ENCODE peak calls at places on chromosomes 13 and 19, in ten cellular contexts. Z is suprapubic skin, X is stomach, K is Panc1, G is GM23338, R is breast epithelium, J is HepG2, M is transverse colon, C is GM12878, B is HCT116. H is an unnamed sample.

GRCh38 chr13:40127476-40127875 is 472.0 kb downstream of the COG6 start:
- DNase-seq in Z (no peak), X (no peak), K (no peak), G (no peak), R (no peak), J (no peak), M (no peak), C (no peak), B (no peak), H (peak; percentile 82)

GRCh38 chr13:98927954-98928927 is 49.6 kb downstream of the DOCK9 start:
- DNase-seq in Z (no peak), X (no peak), K (no peak), G (peak; percentile 66), R (no peak), J (peak; percentile 12), M (no peak), C (no peak), B (no peak), H (no peak)

GRCh38 chr19:54691582-54692293 is 29.0 kb downstream of the LILRB4 start:
- DNase-seq in Z (no peak), X (no peak), K (no peak), G (no peak), R (no peak), J (no peak), M (no peak), C (no peak), B (no peak), H (no peak)

GRCh38 chr13:99959538-99960230 is 11.9 kb downstream of the ZIC5 start:
- DNase-seq in Z (no peak), X (peak; percentile 24), K (no peak), G (peak; percentile 69), R (no peak), J (no peak), M (no peak), C (no peak), B (no peak), H (no peak)

GRCh38 chr13:97003071-97003470 is 8.8 kb upstream of the OXGR1 start:
- DNase-seq in Z (no peak), X (no peak), K (no peak), G (no peak), R (no peak), J (no peak), M (no peak), C (no peak), B (no peak), H (no peak)

GRCh38 chr13:97224544-97225324 is 2.6 kb downstream of the MBNL2 start:
- DNase-seq in Z (no peak), X (peak; percentile 70), K (no peak), G (peak; percentile 69), R (peak; percentile 68), J (peak; percentile 66), M (peak; percentile 70), C (no peak), B (no peak), H (no peak)

GRCh38 chr19:11323601-11324078 is 15.8 kb downstream of the RAB3D start:
- DNase-seq in Z (no peak), X (no peak), K (no peak), G (peak; percentile 57), R (no peak), J (no peak), M (no peak), C (no peak), B (no peak), H (no peak)

GRCh38 chr13:40375522-40376171 is 290.8 kb downstream of the FOXO1 start:
- DNase-seq in Z (peak; percentile 89), X (no peak), K (no peak), G (no peak), R (no peak), J (no peak), M (no peak), C (no peak), B (no peak), H (no peak)

GRCh38 chr19:39873385-39873784 is 27.2 kb upstream of the FBL start:
- DNase-seq in Z (no peak), X (no peak), K (no peak), G (no peak), R (no peak), J (no peak), M (no peak), C (no peak), B (no peak), H (no peak)

GRCh38 chr13:51832471-51833152 is 12.4 kb downstream of the TMEM272 start:
- DNase-seq in Z (no peak), X (no peak), K (no peak), G (peak; percentile 43), R (no peak), J (no peak), M (peak; percentile 26), C (no peak), B (no peak), H (no peak)
- TF ChIP-seq CTCF in Z (no peak), X (no peak), K (peak; percentile 40), G (peak; percentile 42), R (no peak), J (peak; percentile 59), M (peak; percentile 30), C (peak; percentile 56), B (peak; percentile 23), H (peak; percentile 51)

DNA sequence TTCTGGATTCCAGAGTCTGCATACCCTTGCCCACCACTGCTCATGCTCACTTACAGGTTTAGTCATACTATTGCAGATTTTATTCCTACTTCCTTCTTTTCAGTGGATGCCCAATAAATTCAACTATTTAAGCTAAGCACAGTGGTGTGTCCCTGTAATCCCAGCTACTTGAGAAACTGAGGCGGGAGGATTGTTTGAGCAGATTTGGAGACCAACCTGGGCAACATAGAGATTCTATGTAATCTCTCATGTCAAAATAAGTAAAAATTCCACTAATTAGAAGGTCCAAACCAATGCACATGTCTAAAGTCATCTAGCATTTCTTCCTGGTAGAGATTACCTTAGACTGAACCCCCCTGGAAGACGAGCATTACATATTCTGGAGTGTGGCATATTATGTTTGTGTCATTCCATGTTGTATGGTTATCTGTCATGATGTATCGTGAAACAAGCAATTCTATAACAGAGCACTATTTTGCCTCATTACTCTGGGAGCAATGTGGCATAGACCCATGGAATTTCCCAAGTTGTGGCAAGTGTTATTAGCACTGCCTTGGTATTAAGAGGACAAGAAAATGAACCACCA is 8.3 kb downstream of the HMGB1 start:
- DNase-seq in Z (no peak), X (no peak), K (no peak), G (no peak), R (no peak), J (no peak), M (no peak), C (no peak), B (no peak), H (no peak)
- H3K36me3 ChIP-seq in Z (peaks cover 11% of the 10 kb centered on the region), X (peaks cover 22% of the 10 kb centered on the region), K (peaks cover 22% of the 10 kb centered on the region), G (peaks cover 12% of the 10 kb centered on the region), R (no peaks in the 10 kb centered on the region), J (peaks cover 10% of the 10 kb centered on the region), M (peaks cover 3% of the 10 kb centered on the region), C (peaks cover 11% of the 10 kb centered on the region), B (peaks cover 18% of the 10 kb centered on the region), H (peaks cover 11% of the 10 kb centered on the region)

GRCh38 chr19:32824136-32824835 is 45.3 kb downstream of the SLC7A9 start:
- DNase-seq in Z (peak; percentile 63), X (no peak), K (no peak), G (no peak), R (no peak), J (no peak), M (no peak), C (no peak), B (no peak), H (no peak)
- TF ChIP-seq POLR2AphosphoS5 in Z (no peak), X (no peak), K (no peak), G (no peak), R (no peak), J (no peak), M (no peak), C (no peak), B (no peak), H (no peak)

DNA sequence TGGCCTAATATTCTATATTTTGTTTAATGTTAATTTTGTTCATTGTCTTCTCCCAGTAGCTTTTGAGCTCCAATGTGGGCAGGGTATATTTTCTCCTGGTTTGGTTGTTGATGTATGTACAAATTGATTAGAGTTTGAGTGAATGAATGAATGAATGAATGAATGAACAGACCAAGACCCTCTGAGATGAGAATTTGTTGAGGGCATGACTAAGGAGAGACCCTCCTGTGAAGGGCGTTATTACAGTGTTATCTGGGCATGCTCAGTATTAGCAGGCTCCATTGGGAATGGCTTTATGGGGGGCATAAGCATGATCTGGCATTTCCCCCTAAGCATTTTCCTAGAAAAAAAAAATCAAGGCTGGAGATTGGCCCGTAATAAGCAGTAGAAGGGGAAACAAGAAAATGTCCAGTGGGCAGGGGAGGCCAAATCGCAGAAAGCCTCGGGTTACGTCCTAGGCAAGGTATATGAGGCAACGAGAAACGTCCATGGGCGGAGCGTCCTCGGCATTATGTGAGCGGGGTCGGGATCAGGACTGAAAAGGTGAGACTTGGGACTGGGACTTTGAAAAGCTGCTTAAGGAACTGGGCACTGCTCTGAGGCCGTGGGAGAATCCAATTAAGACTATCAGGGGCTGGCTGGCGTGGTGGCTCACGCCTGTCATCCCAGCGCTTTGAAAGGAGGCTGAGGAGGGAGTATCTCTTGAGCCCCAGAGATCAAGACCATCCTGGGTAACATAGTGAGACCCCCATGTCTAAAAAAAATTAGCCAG is 904 bp upstream of the ARHGAP33 start:
- DNase-seq in Z (no peak), X (no peak), K (no peak), G (peak; percentile 37), R (no peak), J (no peak), M (no peak), C (no peak), B (no peak), H (no peak)
- TF ChIP-seq CTCF in Z (no peak), X (no peak), K (no peak), G (no peak), R (no peak), J (no peak), M (no peak), C (no peak), B (no peak), H (no peak)

DNA sequence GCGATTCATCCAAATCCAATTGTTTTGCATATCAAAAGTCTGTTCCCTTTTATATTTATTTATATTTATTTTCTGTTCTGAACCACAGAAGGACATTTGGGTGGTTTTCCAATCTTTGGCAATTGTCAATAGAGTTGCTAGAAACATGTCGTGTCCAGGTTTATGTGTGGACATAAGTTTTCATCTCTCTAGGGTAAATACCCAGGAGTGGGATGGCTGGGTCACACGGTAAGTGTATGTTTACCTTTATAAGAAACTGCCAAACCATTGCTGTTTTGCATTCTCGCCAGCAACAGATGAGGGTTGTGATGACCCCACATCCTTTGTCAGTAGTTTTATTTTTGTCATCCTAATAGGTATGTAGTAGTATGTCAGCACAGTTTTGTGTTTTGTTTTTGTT is 12.5 kb downstream of the AP1M1 start:
- DNase-seq in Z (no peak), X (no peak), K (no peak), G (no peak), R (no peak), J (no peak), M (no peak), C (no peak), B (no peak), H (no peak)
- H3K36me3 ChIP-seq in Z (peaks cover 74% of the 10 kb centered on the region), X (peaks cover 90% of the 10 kb centered on the region), K (no peaks in the 10 kb centered on the region), G (no peaks in the 10 kb centered on the region), R (peaks cover 11% of the 10 kb centered on the region), J (peaks cover 26% of the 10 kb centered on the region), M (peaks cover 18% of the 10 kb centered on the region), C (peaks cover 14% of the 10 kb centered on the region), B (peaks cover 19% of the 10 kb centered on the region), H (peaks cover 70% of the 10 kb centered on the region)

DNA sequence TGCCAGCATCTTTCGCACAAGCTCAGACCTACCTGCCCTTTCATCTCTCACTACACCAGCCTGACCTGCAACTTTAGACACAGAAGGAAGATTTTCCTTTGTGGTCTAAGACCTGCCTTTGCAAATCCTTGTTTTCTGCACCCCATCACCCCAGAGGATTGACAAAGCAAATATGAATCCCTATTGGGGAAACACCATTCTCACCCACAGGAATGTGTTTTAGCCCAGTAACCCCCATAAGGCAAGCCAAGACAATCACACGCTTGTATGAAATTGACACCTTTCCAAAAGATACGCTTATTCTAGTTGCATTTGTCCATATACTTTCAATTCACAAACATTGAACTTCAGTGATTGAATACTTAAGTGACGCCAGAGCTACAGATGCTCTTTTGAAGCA is 55.7 kb downstream of the SPATA13 start:
- DNase-seq in Z (no peak), X (no peak), K (no peak), G (no peak), R (no peak), J (no peak), M (no peak), C (no peak), B (no peak), H (no peak)
- TF ChIP-seq POLR2AphosphoS5 in Z (no peak), X (no peak), K (no peak), G (no peak), R (no peak), J (no peak), M (no peak), C (no peak), B (no peak), H (no peak)

H was measured in spleen.